ENCODE peak calls at places on chromosomes 16 and 17, in four cellular contexts. P is iPS-NIHi11; C is effector CD4-positive, alpha-beta T cell; B is hypothalamus. N is an unnamed sample.

GRCh38 chr17:72119963-72120877 is 600 bp upstream of the SOX9 start:
- DNase-seq in P (peak), C (no peak), B (peak), N (peak)

GRCh38 chr17:48630009-48630924 is 4.1 kb upstream of the HOXB9 start:
- DNase-seq in P (no peak), C (no peak), B (no peak), N (no peak)

GRCh38 chr17:81488276-81488860 is 24.2 kb downstream of the ACTG1 start:
- DNase-seq in P (no peak), C (no peak), B (no peak), N (no peak)

GRCh38 chr17:28346199-28346580 is 10.6 kb downstream of the TNFAIP1 start:
- DNase-seq in P (no peak), C (no peak), B (no peak), N (peak)

GRCh38 chr16:79004281-79004680 is 596.3 kb downstream of the MAF start:
- DNase-seq in P (no peak), C (no peak), B (no peak), N (no peak)

GRCh38 chr17:41734949-41735313 is 488 bp upstream of the HAP1 start:
- DNase-seq in P (no peak), C (no peak), B (no peak), N (no peak)

GRCh38 chr16:75938818-75939217 is 212.5 kb upstream of the CPHXL start:
- DNase-seq in P (no peak), C (no peak), B (no peak), N (peak)

GRCh38 chr17:56125830-56126819 is 27.1 kb upstream of the ANKFN1 start:
- DNase-seq in P (peak), C (no peak), B (no peak), N (peak)

GRCh38 chr16:89168381-89169189 is 3.0 kb upstream of the CDH15 start:
- DNase-seq in P (no peak), C (no peak), B (no peak), N (no peak)

GRCh38 chr16:69870761-69871160 is 80.4 kb upstream of the CLEC18A start:
- DNase-seq in P (no peak), C (no peak), B (no peak), N (no peak)

GRCh38 chr17:66445229-66445628 is 142.8 kb downstream of the PRKCA start:
- DNase-seq in P (no peak), C (no peak), B (no peak), N (no peak)

GRCh38 chr17:40437095-40437732 is 6.0 kb upstream of the IGFBP4 start:
- DNase-seq in P (no peak), C (no peak), B (no peak), N (no peak)

GRCh38 chr17:57276621-57277020 is 20.3 kb downstream of the MSI2 start:
- DNase-seq in P (no peak), C (no peak), B (peak), N (no peak)

GRCh38 chr16:17277981-17278381 is 192.8 kb downstream of the XYLT1 start:
- DNase-seq in P (peak), C (no peak), B (no peak), N (peak)

GRCh38 chr17:29054835-29055234 is 11.9 kb downstream of the PIPOX start:
- DNase-seq in P (no peak), C (no peak), B (no peak), N (no peak)

GRCh38 chr17:82740906-82741759 is 5.7 kb downstream of the FN3K start:
- DNase-seq in P (no peak), C (no peak), B (no peak), N (peak)

GRCh38 chr16:80583466-80583865 is 42.7 kb downstream of the DYNLRB2 start:
- DNase-seq in P (no peak), C (no peak), B (no peak), N (no peak)

N was measured in mesendoderm.